ENCODE peak calls at places on chromosome 2, in seven cellular contexts. T is A549, X is IMR-90, N is K562, Z is HepG2, H is SK-N-SH, A is GM12878. D is an unnamed sample.

GRCh38 chr2:19312949-19313348 is 45.5 kb downstream of the OSR1 start:
- DNase-seq in A (no peak), Z (peak), T (peak), X (peak), H (peak), N (no peak), D (no peak)

GRCh38 chr2:8582191-8582849 is 99.5 kb upstream of the ID2 start:
- DNase-seq in T (no peak), H (no peak), N (no peak), Z (no peak), X (no peak), A (no peak), D (no peak)

GRCh38 chr2:25669520-25669919 is 3.9 kb downstream of the DTNB start:
- DNase-seq in H (no peak), N (no peak), T (no peak), A (no peak), X (no peak), Z (no peak), D (peak)

GRCh38 chr2:72846171-72847095 is 20.6 kb upstream of the EXOC6B start:
- DNase-seq in H (no peak), X (no peak), A (no peak), T (no peak), N (no peak), Z (no peak), D (no peak)

GRCh38 chr2:224401641-224402342 is at the start of gene FAM124B:
- DNase-seq in A (no peak), T (no peak), Z (no peak), N (peak), H (no peak), X (peak), D (no peak)

GRCh38 chr2:72415781-72416180 is 268.1 kb upstream of the CYP26B1 start:
- DNase-seq in H (no peak), N (no peak), Z (no peak), X (no peak), A (no peak), T (no peak), D (no peak)

GRCh38 chr2:235937936-235938335 is 230.2 kb downstream of the GBX2 start:
- DNase-seq in Z (no peak), N (no peak), H (no peak), A (no peak), X (no peak), T (no peak), D (no peak)

GRCh38 chr2:215680605-215681598 is 245.0 kb upstream of the FN1 start:
- DNase-seq in H (no peak), N (no peak), X (peak), Z (peak), T (peak), A (peak), D (no peak)

GRCh38 chr2:108942231-108943066 is 46.6 kb downstream of the EDAR start:
- DNase-seq in X (no peak), H (no peak), T (no peak), Z (no peak), A (no peak), N (no peak), D (no peak)

GRCh38 chr2:86238354-86238753 is 39.1 kb downstream of the MRPL35 start:
- DNase-seq in A (peak), N (no peak), T (no peak), Z (no peak), H (no peak), X (no peak), D (no peak)

GRCh38 chr2:140863713-140864112 is 1267.1 kb downstream of the LRP1B start:
- DNase-seq in T (peak), X (peak), H (peak), N (peak), Z (peak), A (peak), D (no peak)

GRCh38 chr2:216316743-216317142 is 55.5 kb downstream of the MARCHF4 start:
- DNase-seq in H (no peak), N (no peak), T (peak), Z (no peak), A (no peak), X (peak), D (no peak)

GRCh38 chr2:220756653-220757052 is 815.5 kb downstream of the EPHA4 start:
- DNase-seq in Z (no peak), H (no peak), T (no peak), X (no peak), A (no peak), N (no peak), D (no peak)

GRCh38 chr2:191927319-191927867 is 80.5 kb upstream of the CAVIN2 start:
- DNase-seq in T (peak), H (no peak), N (peak), A (no peak), Z (no peak), X (peak), D (no peak)

GRCh38 chr2:196500686-196501431 is 138.7 kb upstream of the CCDC150 start:
- DNase-seq in Z (no peak), T (peak), H (no peak), A (no peak), N (peak), X (peak), D (no peak)

GRCh38 chr2:152499411-152499810 is 164.4 kb downstream of the FMNL2 start:
- DNase-seq in H (no peak), N (no peak), A (no peak), Z (no peak), X (no peak), T (no peak), D (no peak)

GRCh38 chr2:104690255-104690999 is 163.5 kb upstream of the POU3F3 start:
- DNase-seq in T (no peak), Z (no peak), H (no peak), N (no peak), A (no peak), X (no peak), D (no peak)

GRCh38 chr2:38736035-38736320 is 15.2 kb downstream of the SRSF7 start:
- DNase-seq in Z (no peak), N (no peak), A (no peak), X (no peak), H (no peak), T (no peak), D (no peak)

GRCh38 chr2:220455389-220455788 is 828.0 kb downstream of the SLC4A3 start:
- DNase-seq in H (no peak), A (no peak), Z (no peak), T (no peak), X (peak), N (no peak), D (no peak)

GRCh38 chr2:155965415-155966070 is 367.0 kb downstream of the NR4A2 start:
- DNase-seq in X (no peak), N (peak), A (no peak), H (no peak), Z (no peak), T (no peak), D (no peak)

GRCh38 chr2:69181806-69182427 is 168.9 kb downstream of the ANTXR1 start:
- DNase-seq in T (no peak), Z (no peak), H (no peak), X (no peak), N (peak), A (no peak), D (no peak)

GRCh38 chr2:48545244-48545643 is 15.3 kb downstream of the STON1 start:
- DNase-seq in N (peak), X (no peak), H (peak), T (no peak), Z (peak), A (no peak), D (no peak)

DNA sequence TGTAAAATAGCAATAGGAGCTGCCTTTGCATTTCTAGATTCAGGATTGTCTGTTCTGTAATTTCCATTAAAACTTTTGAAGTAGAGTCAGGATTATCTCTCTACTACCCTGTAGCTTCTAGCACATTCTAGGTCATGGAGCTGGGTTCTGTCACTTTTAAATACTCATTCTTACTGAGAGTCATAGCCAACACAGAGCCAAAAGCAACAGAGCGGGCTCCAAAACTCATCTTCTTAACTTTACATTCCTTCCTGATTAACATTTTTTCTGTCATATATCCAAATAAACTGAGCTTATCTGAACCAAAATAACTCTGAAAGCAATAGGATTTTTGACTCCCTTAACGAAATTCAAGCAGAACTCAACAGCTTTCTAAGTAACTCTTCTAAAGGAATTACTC is 12.9 kb downstream of the PREPL start:
- DNase-seq in A (no peak), T (no peak), X (peak), N (no peak), Z (no peak), H (no peak), D (no peak)
- TF ChIP-seq RFX5 in A (no peak), T (no peak), X (no peak), N (no peak), Z (no peak), H (no peak), D (no peak)

GRCh38 chr2:239328306-239329191 is 72.3 kb downstream of the HDAC4 start:
- DNase-seq in X (peak), A (no peak), H (peak), Z (no peak), T (no peak), N (peak), D (no peak)

GRCh38 chr2:239329284-239329971 is 71.4 kb downstream of the HDAC4 start:
- DNase-seq in X (peak), T (no peak), H (peak), N (no peak), Z (no peak), A (no peak), D (no peak)

GRCh38 chr2:239324456-239324855 is 76.4 kb downstream of the HDAC4 start:
- DNase-seq in N (no peak), Z (no peak), A (no peak), H (peak), X (no peak), T (no peak), D (no peak)

GRCh38 chr2:239327536-239328305 is 73.1 kb downstream of the HDAC4 start:
- DNase-seq in H (no peak), Z (no peak), N (no peak), A (no peak), X (peak), T (no peak), D (no peak)

DNA sequence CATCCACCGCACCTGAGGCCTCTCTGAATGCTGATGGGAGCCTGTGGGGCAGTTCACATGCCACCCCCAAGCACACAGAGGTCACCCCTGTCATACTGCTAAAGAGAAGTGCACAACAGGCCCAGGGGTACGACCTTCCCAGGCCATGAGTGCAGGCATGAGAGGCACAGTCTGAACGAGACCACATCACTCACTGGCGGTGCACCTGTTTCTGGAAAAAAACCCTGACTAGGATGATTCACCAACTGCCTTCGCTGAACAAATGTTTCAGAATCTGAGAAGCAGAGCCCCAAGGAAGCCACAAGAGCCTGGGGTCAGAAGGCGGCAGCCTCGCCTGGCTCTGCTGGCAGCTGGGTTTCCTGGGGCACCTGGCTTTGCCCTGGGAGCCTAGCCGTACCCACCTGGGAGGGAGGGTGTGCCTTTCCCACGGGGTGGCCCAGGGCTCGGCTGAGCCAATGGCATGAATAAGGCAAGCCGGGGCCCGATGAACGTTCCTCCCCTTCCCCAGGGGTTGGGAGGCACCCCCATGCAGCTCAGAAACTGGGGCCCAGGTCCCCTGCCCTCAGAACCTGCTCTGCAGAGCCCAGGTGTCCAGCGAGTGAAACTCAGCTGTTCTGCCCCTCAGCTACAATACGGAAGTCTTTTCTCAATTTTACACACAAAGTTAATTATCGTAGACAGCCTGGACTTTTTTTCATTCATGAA is 73.8 kb downstream of the HDAC4 start:
- DNase-seq in T (no peak), A (no peak), X (peak), Z (no peak), H (no peak), N (no peak), D (no peak)
- TF ChIP-seq RFX5 in T (no peak), A (no peak), X (no peak), Z (no peak), H (no peak), N (no peak), D (no peak)

GRCh38 chr2:130727286-130727924 is 1.5 kb upstream of the GPR148 start:
- DNase-seq in T (peak), X (peak), A (peak), N (peak), Z (no peak), H (peak), D (peak)
- TF ChIP-seq RFX5 in T (no peak), X (no peak), A (no peak), N (no peak), Z (no peak), H (no peak), D (no peak)

DNA sequence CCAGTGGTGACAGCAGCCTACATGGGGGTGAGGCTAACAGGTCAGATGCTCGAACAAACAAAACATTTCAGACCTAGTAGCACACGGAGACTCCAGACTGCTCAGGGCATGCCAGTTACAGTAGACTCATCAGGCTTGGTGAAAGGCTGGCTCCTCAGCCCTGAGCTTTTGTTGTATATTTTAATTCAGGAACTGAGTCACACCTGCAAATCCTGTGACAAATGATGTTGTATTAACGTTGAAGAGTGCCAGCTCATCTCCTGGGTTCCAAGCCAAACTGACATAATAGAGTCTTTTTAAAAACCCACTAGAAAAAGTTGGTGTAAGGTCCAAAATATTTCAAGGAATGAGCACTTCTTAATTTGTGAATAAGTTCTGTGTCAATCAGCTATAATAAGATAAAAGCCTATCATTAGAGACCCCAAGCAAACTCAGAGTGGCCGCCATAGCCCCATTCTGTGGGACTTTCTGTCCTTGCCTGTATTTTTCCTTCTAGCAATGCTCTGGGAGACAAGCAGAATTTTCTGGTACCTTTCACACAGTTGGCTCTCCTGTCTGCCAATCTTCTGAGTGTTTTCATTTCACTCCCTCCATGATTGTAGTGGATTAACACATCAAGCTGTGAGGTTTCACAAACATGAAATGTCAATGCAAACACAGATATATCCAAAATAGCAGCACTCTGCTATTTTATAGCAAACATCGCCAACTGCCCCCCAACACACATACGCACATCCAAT is 65.1 kb downstream of the C1D start:
- DNase-seq in N (no peak), Z (no peak), H (no peak), A (no peak), X (peak), T (no peak), D (no peak)
- TF ChIP-seq RFX5 in N (no peak), Z (no peak), H (no peak), A (no peak), X (no peak), T (no peak), D (no peak)

GRCh38 chr2:237282568-237283128 is 131.3 kb downstream of the COL6A3 start:
- DNase-seq in N (no peak), Z (no peak), A (no peak), X (peak), H (no peak), T (no peak), D (no peak)
- TF ChIP-seq RFX5 in N (no peak), Z (no peak), A (no peak), X (no peak), H (no peak), T (no peak), D (no peak)

GRCh38 chr2:166784296-166784946 is 103.9 kb upstream of the XIRP2 start:
- DNase-seq in N (no peak), A (no peak), H (no peak), T (no peak), X (no peak), Z (peak), D (peak)

GRCh38 chr2:166786707-166787106 is 101.6 kb upstream of the XIRP2 start:
- DNase-seq in X (no peak), N (no peak), Z (peak), A (no peak), H (no peak), T (no peak), D (no peak)
- TF ChIP-seq RFX5 in X (no peak), N (no peak), Z (no peak), A (no peak), H (no peak), T (no peak), D (no peak)

DNA sequence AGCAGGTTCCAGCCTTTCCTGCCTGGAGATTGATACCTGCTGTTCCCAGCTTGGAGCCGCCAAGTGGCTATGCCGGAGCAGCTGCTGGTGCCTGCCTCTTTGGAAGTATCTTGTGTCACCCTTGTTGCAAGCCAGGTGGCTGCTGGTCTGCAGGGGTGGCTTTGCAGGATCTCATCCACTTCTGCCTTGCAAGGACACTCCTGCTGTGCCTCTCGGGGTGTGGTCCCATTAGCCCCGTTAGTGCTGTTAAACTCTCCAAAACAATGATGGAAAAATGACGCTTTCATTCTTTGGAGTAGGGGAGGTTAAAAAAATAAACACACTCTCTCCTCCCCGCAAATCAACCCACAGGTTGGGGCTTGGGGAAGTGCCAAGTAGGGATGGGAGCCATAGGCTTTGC is 352.8 kb downstream of the RNF144A start:
- DNase-seq in X (no peak), Z (no peak), N (no peak), H (no peak), A (no peak), T (no peak), D (no peak)
- TF ChIP-seq RFX5 in X (no peak), Z (no peak), N (no peak), H (no peak), A (no peak), T (no peak), D (no peak)

GRCh38 chr2:101464841-101465240 is 10.1 kb downstream of the RFX8 start:
- DNase-seq in Z (no peak), A (no peak), X (peak), H (no peak), N (no peak), T (no peak), D (no peak)

GRCh38 chr2:101467306-101467705 is 7.6 kb downstream of the RFX8 start:
- DNase-seq in T (no peak), H (no peak), X (peak), N (no peak), A (no peak), Z (no peak), D (no peak)

GRCh38 chr2:101463458-101463857 is 11.5 kb downstream of the RFX8 start:
- DNase-seq in T (no peak), Z (no peak), A (no peak), X (no peak), H (no peak), N (no peak), D (no peak)

GRCh38 chr2:101463885-101464653 is 10.8 kb downstream of the RFX8 start:
- DNase-seq in Z (no peak), A (no peak), X (peak), T (peak), N (no peak), H (no peak), D (no peak)

DNA sequence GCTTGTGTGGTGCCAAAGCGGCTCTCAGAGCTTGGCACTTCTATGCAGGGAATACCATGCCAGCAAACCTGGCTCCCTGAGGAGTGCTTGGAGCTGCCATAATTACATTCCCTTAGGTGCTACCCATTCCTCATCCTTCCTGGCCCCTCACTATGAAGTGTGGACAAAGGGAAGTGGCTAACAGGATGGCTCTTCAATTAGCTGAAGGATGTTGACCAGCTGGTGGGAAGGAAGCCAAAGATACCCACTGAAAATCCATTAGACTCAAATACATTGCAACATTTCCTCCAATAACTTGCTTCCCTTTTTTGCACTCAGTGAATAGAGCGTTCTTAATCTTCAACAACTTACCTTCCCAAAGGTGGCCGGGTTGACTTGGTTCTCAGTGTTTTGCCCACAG is 8.5 kb downstream of the RFX8 start:
- DNase-seq in T (no peak), Z (no peak), X (no peak), N (no peak), H (no peak), A (no peak), D (no peak)
- TF ChIP-seq RFX5 in T (no peak), Z (no peak), X (no peak), N (no peak), H (no peak), A (no peak), D (no peak)

DNA sequence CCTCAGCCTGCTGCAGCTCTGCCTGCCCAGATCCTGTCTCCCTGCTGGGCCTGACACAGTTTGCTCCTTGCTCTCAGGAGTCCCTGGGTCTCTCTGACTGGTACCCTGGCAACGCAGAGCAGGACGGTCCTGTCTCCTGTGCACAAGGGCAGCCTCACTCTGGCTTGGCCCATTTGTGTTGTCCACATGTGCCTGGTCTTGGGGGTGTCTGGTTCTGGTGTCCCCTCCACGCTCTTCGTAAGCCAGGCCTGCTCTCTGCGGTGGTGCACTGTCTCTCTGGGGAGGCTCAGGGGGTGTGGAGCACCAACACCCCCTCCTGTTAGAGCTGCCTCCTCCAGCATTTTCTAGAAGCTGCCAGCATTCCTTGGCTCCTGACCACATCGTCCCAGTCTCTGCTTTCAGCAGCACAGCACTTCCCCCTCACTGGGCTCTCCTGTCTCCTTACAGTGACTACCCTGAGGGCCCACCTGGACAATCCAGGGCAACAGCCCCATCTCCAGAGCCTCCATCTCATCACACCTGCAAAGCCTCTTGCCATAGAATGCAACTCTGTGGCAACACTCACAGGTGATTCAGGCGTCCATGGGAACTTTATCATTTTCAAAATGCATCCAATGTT is 235.6 kb upstream of the HS6ST1 start:
- DNase-seq in T (no peak), H (no peak), A (no peak), N (no peak), Z (no peak), X (no peak), D (no peak)
- TF ChIP-seq RFX5 in T (no peak), H (no peak), A (no peak), N (no peak), Z (no peak), X (no peak), D (no peak)